ENCODE peak calls at places on chromosome 14, in four cellular contexts. A is CD4-positive, alpha-beta memory T cell; T is GM06990; E is GM23338. I is an unnamed sample.
A peak's percentile ranks its signal among the peaks of the same experiment; 100 is the strongest.

GRCh38 chr14:79318371-79318770 is 892.9 kb downstream of the DIO2 start:
- DNase-seq in A (no peak), T (no peak), E (no peak), I (no peak)

GRCh38 chr14:99971929-99972747 is 93.1 kb upstream of the EVL start:
- DNase-seq in T (peak; percentile 31), A (no peak), E (peak; percentile 47), I (no peak)

GRCh38 chr14:24155100-24155499 is 6.0 kb upstream of the IRF9 start:
- DNase-seq in E (no peak), T (no peak), A (no peak), I (no peak)

GRCh38 chr14:100297320-100298300 is 8.6 kb downstream of the SLC25A29 start:
- DNase-seq in T (peak; percentile 55), A (no peak), E (no peak), I (peak; percentile 44)

GRCh38 chr14:58822856-58823255 is 185.1 kb downstream of the DACT1 start:
- DNase-seq in T (no peak), E (no peak), A (no peak), I (no peak)

GRCh38 chr14:65412881-65413738 is 580 bp downstream of the FUT8 start:
- DNase-seq in A (peak; percentile 17), T (no peak), E (peak; percentile 70), I (no peak)

GRCh38 chr14:38286481-38286880 is 30.6 kb upstream of the CLEC14A start:
- DNase-seq in E (no peak), A (no peak), T (no peak), I (no peak)

GRCh38 chr14:29712586-29712985 is 215.1 kb downstream of the PRKD1 start:
- DNase-seq in E (no peak), A (no peak), T (no peak), I (no peak)

GRCh38 chr14:100891051-100891450 is 12.5 kb downstream of the RTL1 start:
- DNase-seq in T (no peak), E (no peak), A (no peak), I (no peak)

GRCh38 chr14:34781242-34781641 is 66.8 kb upstream of the CFL2 start:
- DNase-seq in E (no peak), A (no peak), T (no peak), I (peak; percentile 68)

GRCh38 chr14:101009531-101009930 is 106.0 kb upstream of the RTL1 start:
- DNase-seq in E (no peak), T (no peak), A (no peak), I (no peak)

GRCh38 chr14:101251812-101252442 is 309.4 kb upstream of the DIO3 start:
- DNase-seq in T (no peak), E (no peak), A (no peak), I (no peak)

GRCh38 chr14:56488306-56488705 is 91.3 kb upstream of the TMEM260 start:
- DNase-seq in A (no peak), T (no peak), E (no peak), I (no peak)

GRCh38 chr14:52906141-52906601 is 44.7 kb downstream of the FERMT2 start:
- DNase-seq in E (no peak), T (no peak), A (no peak), I (peak; percentile 62)

GRCh38 chr14:106209745-106210144 is 683.4 kb downstream of the TMEM121 start:
- DNase-seq in T (no peak), A (peak; percentile 42), E (no peak), I (no peak)

GRCh38 chr14:103316723-103317122 is 17.3 kb upstream of the EIF5 start:
- DNase-seq in T (no peak), E (peak; percentile 50), A (no peak), I (no peak)

GRCh38 chr14:103317251-103317650 is 16.8 kb upstream of the EIF5 start:
- DNase-seq in T (no peak), A (no peak), E (peak; percentile 67), I (no peak)

GRCh38 chr14:103319422-103319821 is 14.6 kb upstream of the EIF5 start:
- DNase-seq in A (no peak), E (no peak), T (no peak), I (no peak)

GRCh38 chr14:103317976-103318580 is 16.0 kb upstream of the EIF5 start:
- DNase-seq in E (no peak), A (no peak), T (no peak), I (no peak)

GRCh38 chr14:103318750-103319419 is 15.2 kb upstream of the EIF5 start:
- DNase-seq in E (no peak), A (no peak), T (no peak), I (no peak)
- H3K4me3 ChIP-seq in E (no peak overlapping the region), A (no peak overlapping the region), T (peak overlapping the region; percentile 46), I (no peak overlapping the region)

GRCh38 chr14:55071870-55072640 is 20.6 kb downstream of the MAPK1IP1L start:
- DNase-seq in E (no peak), T (peak; percentile 71), A (peak; percentile 36), I (peak; percentile 60)
- H3K4me3 ChIP-seq in E (no peak overlapping the region), T (no peak overlapping the region), A (peak overlapping the region; percentile 6), I (no peak overlapping the region)

DNA sequence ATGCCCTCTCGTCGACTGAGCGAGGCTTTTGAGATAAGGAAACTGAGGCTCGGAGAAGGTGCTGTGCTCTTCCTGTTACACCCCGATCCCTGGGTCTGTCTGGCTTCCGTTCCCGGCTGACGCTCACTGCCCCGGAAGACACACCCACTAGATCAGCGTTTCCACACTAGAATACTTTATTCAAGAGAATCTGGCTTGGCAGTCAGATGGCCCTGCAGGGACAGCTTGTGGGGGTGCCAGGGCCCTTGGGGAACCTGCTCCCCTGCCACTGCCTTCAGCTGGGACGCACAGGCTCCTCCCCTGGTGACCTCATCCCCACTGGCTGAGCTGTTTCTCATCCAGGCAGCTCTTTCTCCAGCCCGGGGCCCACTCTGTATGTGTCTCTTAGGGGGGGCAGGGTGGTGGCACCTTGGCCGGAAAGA is 13.7 kb downstream of the PGF start:
- DNase-seq in T (peak; percentile 79), E (no peak), A (peak; percentile 48), I (no peak)
- H3K4me3 ChIP-seq in T (peak overlapping the region; percentile 61), E (no peak overlapping the region), A (peak overlapping the region; percentile 28), I (no peak overlapping the region)

GRCh38 chr14:93458234-93458633 is 27.5 kb downstream of the UNC79 start:
- DNase-seq in A (no peak), T (no peak), E (no peak), I (no peak)

GRCh38 chr14:93456356-93456755 is 25.6 kb downstream of the UNC79 start:
- DNase-seq in A (no peak), T (no peak), E (no peak), I (no peak)
- H3K4me3 ChIP-seq in A (no peak overlapping the region), T (no peak overlapping the region), E (no peak overlapping the region), I (no peak overlapping the region)

GRCh38 chr14:96423012-96423411 is 31.1 kb downstream of the AK7 start:
- DNase-seq in T (no peak), E (no peak), A (no peak), I (no peak)

GRCh38 chr14:96421236-96421635 is 29.3 kb downstream of the AK7 start:
- DNase-seq in E (no peak), T (no peak), A (no peak), I (no peak)

GRCh38 chr14:96423446-96424103 is 31.6 kb downstream of the AK7 start:
- DNase-seq in A (no peak), E (no peak), T (no peak), I (no peak)

DNA sequence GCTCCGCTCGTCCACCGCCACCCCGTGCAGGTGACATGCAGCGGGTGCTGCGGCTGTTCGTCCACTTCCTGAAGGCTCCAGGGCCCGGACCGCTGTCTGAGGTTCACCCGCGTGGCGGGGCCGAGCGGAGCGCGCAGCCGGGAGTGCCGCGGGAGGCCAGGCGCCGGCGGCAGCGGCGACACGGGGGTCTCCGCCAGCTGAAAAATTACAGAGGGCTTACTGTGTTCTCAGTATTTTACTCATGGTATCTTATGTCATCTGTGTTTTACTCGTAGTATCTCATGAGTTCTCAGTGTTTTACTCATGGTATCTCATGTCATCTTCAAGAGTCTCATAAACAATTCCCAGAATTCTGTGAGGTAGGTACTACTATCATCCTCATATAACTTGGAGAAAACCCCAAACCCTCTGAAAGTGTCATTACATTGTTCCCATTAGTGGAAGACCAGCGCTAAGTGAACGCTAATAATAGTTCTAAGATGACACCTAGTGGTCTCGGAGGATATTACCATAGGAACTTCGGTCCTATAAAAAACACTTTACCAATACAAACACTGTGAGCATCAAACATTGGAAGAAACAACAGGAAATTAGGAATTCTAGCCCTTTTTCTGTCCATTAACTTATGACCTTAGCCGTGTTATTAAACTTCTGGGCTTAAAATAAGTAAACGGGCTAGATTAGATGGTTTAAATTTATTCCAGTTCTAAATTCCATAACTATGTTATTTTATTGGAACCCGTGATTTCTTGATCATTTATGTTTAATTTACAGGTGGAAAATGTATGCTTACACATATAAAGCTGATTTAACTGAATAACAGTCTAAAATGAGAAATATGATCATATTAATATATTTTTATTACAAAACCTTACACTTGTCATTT is 32.4 kb downstream of the AK7 start:
- DNase-seq in A (peak; percentile 52), T (peak; percentile 37), E (peak; percentile 90), I (peak; percentile 22)
- H3K4me3 ChIP-seq in A (peak overlapping the region; percentile 40), T (peak overlapping the region; percentile 52), E (peak overlapping the region; percentile 31), I (peak overlapping the region; percentile 41)

DNA sequence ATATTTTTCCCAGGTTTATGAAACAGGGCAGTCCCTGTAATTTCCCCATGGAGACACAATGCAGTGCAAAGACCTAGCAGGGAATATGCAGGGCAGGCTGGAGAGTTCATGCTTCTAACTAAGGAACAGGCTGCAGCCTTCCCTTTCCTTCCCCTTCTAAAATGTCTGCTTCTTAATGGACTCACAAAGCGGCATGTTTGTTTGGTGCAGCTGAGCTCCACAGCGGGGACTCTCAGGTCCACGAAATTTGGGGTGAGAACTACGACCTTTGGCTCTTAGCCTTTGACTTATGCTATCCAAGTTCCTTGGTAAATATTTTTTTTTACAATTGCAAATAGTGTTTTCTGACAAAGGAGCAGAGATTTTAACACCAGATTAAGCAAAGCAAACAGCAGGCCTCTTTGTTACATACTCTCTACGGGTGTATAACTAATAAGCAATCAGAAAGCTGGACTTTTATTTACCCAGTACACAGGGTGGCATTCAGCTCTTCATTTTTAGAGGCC is 323.6 kb downstream of the ZFP36L1 start:
- DNase-seq in T (no peak), E (no peak), A (no peak), I (no peak)
- H3K4me3 ChIP-seq in T (no peak overlapping the region), E (no peak overlapping the region), A (no peak overlapping the region), I (no peak overlapping the region)